ENCODE peak calls at places on chromosome 15, in six cellular contexts. A is left ventricle myocardium inferior, P is cardiac muscle cell, D is endothelial cell of umbilical vein, H is fibroblast of lung, L is dorsolateral prefrontal cortex. W is an unnamed sample.

GRCh38 chr15:60179786-60180391 is 175.8 kb downstream of the FOXB1 start:
- DNase-seq in H (peak; percentile 73), A (no peak), L (no peak), P (peak; percentile 50), D (peak; percentile 44), W (peak; percentile 46)

GRCh38 chr15:74423443-74424257 is 10.1 kb downstream of the SEMA7A start:
- DNase-seq in A (no peak), H (no peak), P (no peak), L (no peak), D (no peak), W (peak; percentile 93)

GRCh38 chr15:83106994-83107840 is at the start of gene TM6SF1:
- DNase-seq in A (no peak), D (peak; percentile 45), H (no peak), L (peak; percentile 9), P (peak; percentile 61), W (peak; percentile 7)

GRCh38 chr15:61032600-61033286 is 196.4 kb downstream of the RORA start:
- DNase-seq in L (no peak), H (no peak), A (no peak), P (no peak), D (peak; percentile 89), W (no peak)

GRCh38 chr15:33639051-33639450 is 328.3 kb downstream of the RYR3 start:
- DNase-seq in P (no peak), A (no peak), D (no peak), L (no peak), H (no peak), W (no peak)

GRCh38 chr15:88388702-88389101 is 78.5 kb downstream of the MRPL46 start:
- DNase-seq in L (no peak), D (no peak), P (no peak), A (no peak), H (no peak), W (no peak)

GRCh38 chr15:81504170-81504905 is 130.3 kb upstream of the TMC3 start:
- DNase-seq in H (peak; percentile 28), D (peak; percentile 96), A (no peak), L (no peak), P (no peak), W (peak; percentile 52)

GRCh38 chr15:74856537-74856936 is 13.6 kb upstream of the ULK3 start:
- DNase-seq in D (no peak), H (no peak), A (no peak), P (no peak), L (no peak), W (no peak)

GRCh38 chr15:82168296-82168695 is 94.2 kb downstream of the EFL1 start:
- DNase-seq in P (no peak), D (no peak), H (peak; percentile 41), L (no peak), A (no peak), W (no peak)

GRCh38 chr15:74888716-74889115 is 1.1 kb upstream of the MPI start:
- DNase-seq in L (no peak), H (no peak), P (no peak), D (no peak), A (no peak), W (no peak)

GRCh38 chr15:74406992-74407705 is 26.6 kb downstream of the SEMA7A start:
- DNase-seq in D (no peak), P (no peak), L (no peak), H (peak; percentile 78), A (no peak), W (peak; percentile 75)

GRCh38 chr15:70815604-70816003 is 38.4 kb downstream of the LARP6 start:
- DNase-seq in D (no peak), H (no peak), L (no peak), P (no peak), A (no peak), W (no peak)

GRCh38 chr15:88089019-88089603 is 167.4 kb downstream of the NTRK3 start:
- DNase-seq in D (no peak), A (no peak), H (no peak), L (no peak), P (no peak), W (peak; percentile 22)

GRCh38 chr15:25134546-25134945 is 179.8 kb downstream of the SNRPN start:
- DNase-seq in H (peak; percentile 4), D (peak; percentile 5), L (no peak), A (no peak), P (peak; percentile 11), W (no peak)

GRCh38 chr15:84648539-84648938 is 5.5 kb downstream of the WDR73 start:
- DNase-seq in P (no peak), H (no peak), D (no peak), L (no peak), A (peak; percentile 71), W (no peak)

GRCh38 chr15:79834496-79834895 is 62.3 kb downstream of the MTHFS start:
- DNase-seq in A (no peak), L (no peak), H (no peak), D (no peak), P (peak; percentile 96), W (no peak)

GRCh38 chr15:69730281-69731235 is 277.9 kb downstream of the RPLP1 start:
- DNase-seq in P (no peak), H (no peak), A (no peak), L (no peak), D (peak; percentile 29), W (no peak)

GRCh38 chr15:33618300-33618699 is 307.5 kb downstream of the RYR3 start:
- DNase-seq in P (no peak), A (no peak), H (no peak), L (no peak), D (no peak), W (no peak)

GRCh38 chr15:38216763-38217162 is 35.9 kb upstream of the SPRED1 start:
- DNase-seq in H (no peak), A (no peak), D (no peak), L (no peak), P (no peak), W (no peak)

GRCh38 chr15:54559405-54560064 is 581.3 kb downstream of the UNC13C start:
- DNase-seq in A (peak; percentile 15), D (no peak), P (no peak), L (no peak), H (no peak), W (no peak)

GRCh38 chr15:69941206-69941605 is 156.5 kb downstream of the TLE3 start:
- DNase-seq in P (no peak), L (no peak), A (no peak), D (no peak), H (no peak), W (no peak)

GRCh38 chr15:51750942-51751686 is at the start of gene TMOD2:
- DNase-seq in P (peak; percentile 63), A (peak; percentile 52), H (peak; percentile 29), D (no peak), L (peak; percentile 72), W (peak; percentile 48)

GRCh38 chr15:80152896-80153876 is at the start of gene FAH:
- DNase-seq in A (no peak), D (peak; percentile 60), P (peak; percentile 85), H (peak; percentile 54), L (peak; percentile 21), W (peak; percentile 26)

GRCh38 chr15:41499109-41499851 is 5.6 kb downstream of the ITPKA start:
- DNase-seq in A (no peak), D (no peak), P (no peak), L (peak; percentile 38), H (no peak), W (no peak)
- H3K27me3 ChIP-seq in A (peaks cover 91% of the 10 kb centered on the region), D (peaks cover 57% of the 10 kb centered on the region), P (peaks cover 100% of the 10 kb centered on the region), L (no peaks in the 10 kb centered on the region), H (peaks cover 8% of the 10 kb centered on the region), W (peaks cover 100% of the 10 kb centered on the region)

DNA sequence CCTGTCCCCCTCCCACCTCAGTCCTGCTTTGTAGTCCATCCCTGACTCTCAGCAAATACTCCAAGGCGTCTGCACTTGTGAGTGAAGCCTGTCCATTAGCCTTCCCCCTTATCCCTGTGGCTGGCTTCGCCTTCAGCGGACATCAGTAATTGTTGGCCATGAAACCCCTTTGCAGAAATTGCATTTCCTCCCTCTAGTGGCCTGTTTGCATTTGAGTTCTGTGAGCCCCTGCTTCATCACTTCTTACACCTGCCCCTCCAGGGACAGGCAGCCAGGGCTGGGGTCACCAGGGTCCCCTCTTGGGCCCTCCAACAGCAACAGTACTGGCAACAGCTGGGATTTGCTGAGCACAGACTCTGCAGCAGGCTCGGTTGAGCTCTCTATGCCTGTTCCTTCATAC is 9.0 kb upstream of the LRRK1 start:
- DNase-seq in D (no peak), H (no peak), A (no peak), P (no peak), L (no peak), W (no peak)
- TF ChIP-seq CTCF in D (no peak), H (peak; percentile 26), A (peak; percentile 22), P (peak; percentile 35), L (no peak), W (peak; percentile 29)

GRCh38 chr15:56251315-56252091 is 7.8 kb upstream of the RFX7 start:
- DNase-seq in A (no peak), D (no peak), H (no peak), P (no peak), L (no peak), W (no peak)

GRCh38 chr15:56250626-56251025 is 6.9 kb upstream of the RFX7 start:
- DNase-seq in L (no peak), A (no peak), D (no peak), P (no peak), H (no peak), W (no peak)

GRCh38 chr15:56248276-56248675 is 4.6 kb upstream of the RFX7 start:
- DNase-seq in L (no peak), P (no peak), A (no peak), H (no peak), D (no peak), W (no peak)

GRCh38 chr15:56247266-56247665 is 3.6 kb upstream of the RFX7 start:
- DNase-seq in L (no peak), D (no peak), A (no peak), H (no peak), P (no peak), W (no peak)

GRCh38 chr15:56249080-56249479 is 5.4 kb upstream of the RFX7 start:
- DNase-seq in A (no peak), H (peak; percentile 68), L (no peak), P (peak; percentile 70), D (peak; percentile 39), W (no peak)
- H3K27me3 ChIP-seq in A (peaks cover 6% of the 10 kb centered on the region), H (peaks cover 4% of the 10 kb centered on the region), L (no peaks in the 10 kb centered on the region), P (no peaks in the 10 kb centered on the region), D (peaks cover 13% of the 10 kb centered on the region), W (peaks cover 2% of the 10 kb centered on the region)

GRCh38 chr15:23857028-23857641 is 170.0 kb upstream of the NDN start:
- DNase-seq in D (peak; percentile 1), L (peak; percentile 37), P (peak; percentile 71), H (peak; percentile 57), A (no peak), W (no peak)

GRCh38 chr15:23853291-23853690 is 166.2 kb upstream of the NDN start:
- DNase-seq in D (no peak), L (no peak), H (peak; percentile 50), A (no peak), P (no peak), W (no peak)

GRCh38 chr15:23854535-23855252 is 167.6 kb upstream of the NDN start:
- DNase-seq in H (peak; percentile 10), A (no peak), D (no peak), P (no peak), L (no peak), W (no peak)

GRCh38 chr15:23855260-23855659 is 168.2 kb upstream of the NDN start:
- DNase-seq in P (no peak), H (peak; percentile 38), D (no peak), A (no peak), L (no peak), W (no peak)

DNA sequence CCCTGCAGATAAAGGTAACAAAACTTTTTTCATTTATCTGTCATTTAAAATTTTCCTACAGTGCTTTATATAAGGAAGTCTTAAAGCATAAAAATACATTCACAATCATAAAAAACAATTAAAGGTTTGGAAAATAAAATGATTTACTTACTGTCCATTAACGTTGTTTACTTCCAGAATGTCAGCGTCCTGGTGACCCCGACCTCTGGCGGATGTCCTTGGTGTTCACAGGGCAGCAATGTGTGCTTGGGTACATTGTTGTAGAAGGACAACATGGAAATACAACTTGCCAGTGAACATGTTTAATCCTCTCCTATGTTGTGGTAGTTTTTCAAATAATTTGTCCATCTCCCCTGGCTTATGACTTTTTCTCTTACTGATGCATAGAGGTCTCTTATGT is 168.8 kb upstream of the NDN start:
- DNase-seq in P (no peak), L (no peak), A (no peak), D (no peak), H (no peak), W (no peak)
- TF ChIP-seq CTCF in P (no peak), L (no peak), A (no peak), D (no peak), H (no peak), W (no peak)

W was measured in foreskin keratinocyte.